ENCODE peak calls at places on chromosome X, in four cellular contexts. One of them, this sample, is unnamed.
A peak's percentile ranks its signal among the peaks of the same experiment; 100 is the strongest.

GRCh38 chrX:148504412-148504950 is 4.1 kb downstream of the AFF2 start:
- DNase-seq in fibroblast of the aortic adventitia: no peak
- DNase-seq in BE2C: no peak
- DNase-seq in cardiac muscle cell: no peak
- DNase-seq in this sample: no peak

GRCh38 chrX:148067285-148067684 is 86.1 kb downstream of the FMR1NB start:
- DNase-seq in fibroblast of the aortic adventitia: no peak
- DNase-seq in cardiac muscle cell: no peak
- DNase-seq in BE2C: no peak
- DNase-seq in this sample: no peak

GRCh38 chrX:47234583-47234982 is 1.8 kb downstream of the USP11 start:
- DNase-seq in cardiac muscle cell: peak; percentile 19
- DNase-seq in BE2C: no peak
- DNase-seq in fibroblast of the aortic adventitia: no peak
- DNase-seq in this sample: no peak

GRCh38 chrX:150258463-150259430 is 104.4 kb upstream of the MAMLD1 start:
- DNase-seq in BE2C: no peak
- DNase-seq in fibroblast of the aortic adventitia: peak; percentile 30
- DNase-seq in cardiac muscle cell: no peak
- DNase-seq in this sample: no peak

GRCh38 chrX:101219116-101219839 is at the start of gene DRP2:
- DNase-seq in BE2C: no peak
- DNase-seq in fibroblast of the aortic adventitia: peak; percentile 35
- DNase-seq in cardiac muscle cell: no peak
- DNase-seq in this sample: peak; percentile 28

GRCh38 chrX:140389331-140389730 is 115.5 kb downstream of the SOX3 start:
- DNase-seq in BE2C: no peak
- DNase-seq in cardiac muscle cell: no peak
- DNase-seq in fibroblast of the aortic adventitia: no peak
- DNase-seq in this sample: no peak

GRCh38 chrX:21354725-21355124 is 19.5 kb upstream of the CNKSR2 start:
- DNase-seq in fibroblast of the aortic adventitia: no peak
- DNase-seq in cardiac muscle cell: no peak
- DNase-seq in BE2C: no peak
- DNase-seq in this sample: no peak

GRCh38 chrX:30593435-30594200 is 16.1 kb upstream of the TASL start:
- DNase-seq in cardiac muscle cell: no peak
- DNase-seq in fibroblast of the aortic adventitia: no peak
- DNase-seq in BE2C: no peak
- DNase-seq in this sample: no peak

GRCh38 chrX:18970465-18970864 is 13.4 kb downstream of the PHKA2 start:
- DNase-seq in cardiac muscle cell: no peak
- DNase-seq in BE2C: no peak
- DNase-seq in fibroblast of the aortic adventitia: no peak
- DNase-seq in this sample: no peak

GRCh38 chrX:1358793-1359476 is 22.4 kb downstream of the IL3RA start:
- DNase-seq in BE2C: no peak
- DNase-seq in fibroblast of the aortic adventitia: no peak
- DNase-seq in cardiac muscle cell: no peak
- DNase-seq in this sample: no peak

GRCh38 chrX:94655180-94655579 is 981.2 kb downstream of the FAM133A start:
- DNase-seq in cardiac muscle cell: no peak
- DNase-seq in fibroblast of the aortic adventitia: no peak
- DNase-seq in BE2C: no peak
- DNase-seq in this sample: no peak

GRCh38 chrX:93591398-93591797 is 82.0 kb downstream of the NAP1L3 start:
- DNase-seq in BE2C: no peak
- DNase-seq in cardiac muscle cell: no peak
- DNase-seq in fibroblast of the aortic adventitia: no peak
- DNase-seq in this sample: no peak

GRCh38 chrX:1190596-1191145 is 21.8 kb downstream of the CRLF2 start:
- DNase-seq in cardiac muscle cell: no peak
- DNase-seq in fibroblast of the aortic adventitia: no peak
- DNase-seq in BE2C: no peak
- DNase-seq in this sample: no peak

GRCh38 chrX:9921407-9921806 is 45.8 kb upstream of the CLDN34 start:
- DNase-seq in cardiac muscle cell: no peak
- DNase-seq in fibroblast of the aortic adventitia: no peak
- DNase-seq in BE2C: no peak
- DNase-seq in this sample: no peak

GRCh38 chrX:9538544-9539045 is 73.7 kb downstream of the TBL1X start:
- DNase-seq in BE2C: peak; percentile 81
- DNase-seq in cardiac muscle cell: peak; percentile 44
- DNase-seq in fibroblast of the aortic adventitia: no peak
- DNase-seq in this sample: no peak

GRCh38 chrX:24498181-24498580 is 33.1 kb downstream of the PDK3 start:
- DNase-seq in fibroblast of the aortic adventitia: peak; percentile 39
- DNase-seq in cardiac muscle cell: peak; percentile 30
- DNase-seq in BE2C: peak; percentile 16
- DNase-seq in this sample: peak; percentile 7

GRCh38 chrX:69072486-69073006 is 92.7 kb downstream of the PJA1 start:
- DNase-seq in BE2C: peak; percentile 26
- DNase-seq in fibroblast of the aortic adventitia: no peak
- DNase-seq in cardiac muscle cell: no peak
- DNase-seq in this sample: no peak

GRCh38 chrX:109840585-109840984 is 107.5 kb upstream of the ACSL4 start:
- DNase-seq in cardiac muscle cell: peak; percentile 97
- DNase-seq in BE2C: no peak
- DNase-seq in fibroblast of the aortic adventitia: peak; percentile 93
- DNase-seq in this sample: peak; percentile 75

GRCh38 chrX:54427837-54428424 is 12.3 kb upstream of the TSR2 start:
- DNase-seq in cardiac muscle cell: no peak
- DNase-seq in fibroblast of the aortic adventitia: no peak
- DNase-seq in BE2C: no peak
- DNase-seq in this sample: no peak

GRCh38 chrX:30876367-30876766 is 12.7 kb downstream of the TAB3 start:
- DNase-seq in cardiac muscle cell: no peak
- DNase-seq in fibroblast of the aortic adventitia: no peak
- DNase-seq in BE2C: no peak
- DNase-seq in this sample: no peak

DNA sequence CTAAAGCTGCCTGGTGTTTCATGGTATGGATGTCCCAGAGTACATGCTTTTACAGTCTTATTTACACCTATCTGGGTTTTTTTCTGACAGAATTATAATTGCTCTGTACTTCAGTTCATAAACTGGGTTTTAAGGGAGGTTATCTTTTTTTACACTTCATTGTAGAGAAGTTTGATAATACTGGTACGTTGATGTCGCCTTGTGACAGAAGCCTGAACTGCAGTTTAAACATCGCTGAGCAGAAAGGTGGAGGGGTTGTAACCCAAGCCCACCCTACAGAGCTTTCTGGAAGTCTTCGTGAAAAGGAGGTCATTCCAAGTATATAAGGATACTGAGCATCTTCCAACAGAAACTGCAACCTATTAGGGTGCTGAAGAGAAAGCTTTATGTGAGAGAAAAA is 46.4 kb downstream of the BEX1 start:
- DNase-seq in cardiac muscle cell: no peak
- DNase-seq in fibroblast of the aortic adventitia: no peak
- DNase-seq in BE2C: no peak
- DNase-seq in this sample: no peak
- TF ChIP-seq CTCF in cardiac muscle cell: no peak
- TF ChIP-seq CTCF in fibroblast of the aortic adventitia: peak; percentile 45
- TF ChIP-seq CTCF in BE2C: peak; percentile 20
- TF ChIP-seq CTCF in this sample: peak; percentile 63

GRCh38 chrX:118761950-118762725 is 34.7 kb downstream of the IL13RA1 start:
- DNase-seq in cardiac muscle cell: peak; percentile 16
- DNase-seq in fibroblast of the aortic adventitia: no peak
- DNase-seq in BE2C: no peak
- DNase-seq in this sample: no peak
- TF ChIP-seq CTCF in cardiac muscle cell: no peak
- TF ChIP-seq CTCF in fibroblast of the aortic adventitia: no peak
- TF ChIP-seq CTCF in BE2C: peak; percentile 24
- TF ChIP-seq CTCF in this sample: peak; percentile 27

GRCh38 chrX:65601126-65601525 is 66.3 kb upstream of the MSN start:
- DNase-seq in BE2C: no peak
- DNase-seq in cardiac muscle cell: no peak
- DNase-seq in fibroblast of the aortic adventitia: no peak
- DNase-seq in this sample: no peak
- TF ChIP-seq CTCF in BE2C: no peak
- TF ChIP-seq CTCF in cardiac muscle cell: no peak
- TF ChIP-seq CTCF in fibroblast of the aortic adventitia: no peak
- TF ChIP-seq CTCF in this sample: no peak

DNA sequence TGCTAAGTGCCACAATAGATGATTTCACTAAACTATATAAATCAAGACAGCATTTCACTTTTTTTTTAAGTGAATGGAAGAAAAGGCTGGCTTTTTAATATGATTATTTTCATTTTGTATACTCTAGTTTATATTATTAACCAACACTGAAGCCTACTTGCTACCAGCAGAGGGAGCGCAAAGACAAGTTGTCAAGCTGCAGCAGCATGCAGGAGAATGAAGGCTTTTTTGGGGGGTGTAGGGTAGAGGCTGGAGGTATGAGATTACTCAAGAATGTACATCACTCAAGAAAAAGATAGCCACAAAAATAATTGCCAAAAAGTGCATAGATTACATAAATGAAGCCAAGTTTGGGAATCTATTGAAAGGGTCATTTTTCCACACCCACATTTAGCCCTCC is 519.5 kb downstream of the FGF13 start:
- DNase-seq in fibroblast of the aortic adventitia: peak; percentile 13
- DNase-seq in cardiac muscle cell: peak; percentile 1
- DNase-seq in BE2C: peak; percentile 7
- DNase-seq in this sample: no peak
- TF ChIP-seq CTCF in fibroblast of the aortic adventitia: peak; percentile 44
- TF ChIP-seq CTCF in cardiac muscle cell: no peak
- TF ChIP-seq CTCF in BE2C: peak; percentile 28
- TF ChIP-seq CTCF in this sample: peak; percentile 37

GRCh38 chrX:133249659-133250058 is 31.5 kb upstream of the TFDP3 start:
- DNase-seq in cardiac muscle cell: peak; percentile 6
- DNase-seq in BE2C: no peak
- DNase-seq in fibroblast of the aortic adventitia: peak; percentile 13
- DNase-seq in this sample: no peak
- TF ChIP-seq CTCF in cardiac muscle cell: no peak
- TF ChIP-seq CTCF in BE2C: no peak
- TF ChIP-seq CTCF in fibroblast of the aortic adventitia: peak; percentile 20
- TF ChIP-seq CTCF in this sample: no peak